ENCODE peak calls at places on chromosomes 7 and 10, in five cellular contexts. One of them, this sample, is unnamed.

GRCh38 chr10:70130878-70131559 is 1.6 kb downstream of the AIFM2 start:
- DNase-seq in dorsolateral prefrontal cortex: no peak
- DNase-seq in heart left ventricle: no peak
- DNase-seq in heart right ventricle: no peak
- DNase-seq in left ventricle myocardium inferior: no peak
- DNase-seq in this sample: no peak

GRCh38 chr10:784377-784758 is 94.9 kb upstream of the DIP2C start:
- DNase-seq in dorsolateral prefrontal cortex: peak
- DNase-seq in heart right ventricle: no peak
- DNase-seq in left ventricle myocardium inferior: no peak
- DNase-seq in heart left ventricle: peak
- DNase-seq in this sample: no peak

GRCh38 chr10:59748834-59749233 is 4.4 kb downstream of the MRLN start:
- DNase-seq in heart left ventricle: no peak
- DNase-seq in left ventricle myocardium inferior: no peak
- DNase-seq in heart right ventricle: no peak
- DNase-seq in dorsolateral prefrontal cortex: peak
- DNase-seq in this sample: no peak

GRCh38 chr10:102668312-102669110 is 24.2 kb downstream of the TRIM8 start:
- DNase-seq in dorsolateral prefrontal cortex: no peak
- DNase-seq in heart right ventricle: no peak
- DNase-seq in left ventricle myocardium inferior: no peak
- DNase-seq in heart left ventricle: no peak
- DNase-seq in this sample: no peak

GRCh38 chr10:88941026-88941425 is 11.5 kb downstream of the ACTA2 start:
- DNase-seq in heart left ventricle: no peak
- DNase-seq in heart right ventricle: no peak
- DNase-seq in left ventricle myocardium inferior: no peak
- DNase-seq in dorsolateral prefrontal cortex: no peak
- DNase-seq in this sample: no peak

GRCh38 chr7:134660242-134660785 is 13.7 kb downstream of the BPGM start:
- DNase-seq in heart left ventricle: no peak
- DNase-seq in left ventricle myocardium inferior: no peak
- DNase-seq in heart right ventricle: no peak
- DNase-seq in dorsolateral prefrontal cortex: no peak
- DNase-seq in this sample: no peak

GRCh38 chr10:116733566-116733965 is 8.8 kb downstream of the HSPA12A start:
- DNase-seq in left ventricle myocardium inferior: no peak
- DNase-seq in heart right ventricle: no peak
- DNase-seq in dorsolateral prefrontal cortex: no peak
- DNase-seq in heart left ventricle: no peak
- DNase-seq in this sample: no peak

GRCh38 chr7:110809832-110810231 is 281.1 kb upstream of the LRRN3 start:
- DNase-seq in left ventricle myocardium inferior: no peak
- DNase-seq in heart right ventricle: no peak
- DNase-seq in dorsolateral prefrontal cortex: peak
- DNase-seq in heart left ventricle: no peak
- DNase-seq in this sample: no peak

GRCh38 chr7:36153571-36154097 is 580 bp downstream of the EEPD1 start:
- DNase-seq in heart right ventricle: peak
- DNase-seq in left ventricle myocardium inferior: no peak
- DNase-seq in heart left ventricle: peak
- DNase-seq in dorsolateral prefrontal cortex: no peak
- DNase-seq in this sample: peak

GRCh38 chr10:102085336-102085735 is 20.2 kb downstream of the HPS6 start:
- DNase-seq in heart right ventricle: no peak
- DNase-seq in left ventricle myocardium inferior: no peak
- DNase-seq in heart left ventricle: no peak
- DNase-seq in dorsolateral prefrontal cortex: no peak
- DNase-seq in this sample: no peak

GRCh38 chr7:80675090-80675489 is 36.6 kb downstream of the CD36 start:
- DNase-seq in left ventricle myocardium inferior: no peak
- DNase-seq in heart right ventricle: no peak
- DNase-seq in dorsolateral prefrontal cortex: no peak
- DNase-seq in heart left ventricle: no peak
- DNase-seq in this sample: no peak

GRCh38 chr7:22885824-22886255 is 63.2 kb upstream of the TOMM7 start:
- DNase-seq in heart right ventricle: no peak
- DNase-seq in left ventricle myocardium inferior: no peak
- DNase-seq in heart left ventricle: no peak
- DNase-seq in dorsolateral prefrontal cortex: no peak
- DNase-seq in this sample: no peak

GRCh38 chr10:78155722-78156121 is 122.1 kb downstream of the RPS24 start:
- DNase-seq in heart left ventricle: no peak
- DNase-seq in left ventricle myocardium inferior: no peak
- DNase-seq in heart right ventricle: no peak
- DNase-seq in dorsolateral prefrontal cortex: no peak
- DNase-seq in this sample: no peak
- TF ChIP-seq CTCF in heart left ventricle: no peak
- TF ChIP-seq CTCF in left ventricle myocardium inferior: no peak
- TF ChIP-seq CTCF in heart right ventricle: no peak
- TF ChIP-seq CTCF in dorsolateral prefrontal cortex: no peak
- TF ChIP-seq CTCF in this sample: peak

GRCh38 chr7:86929293-86930109 is 130.0 kb downstream of the ELAPOR2 start:
- DNase-seq in heart left ventricle: no peak
- DNase-seq in dorsolateral prefrontal cortex: no peak
- DNase-seq in heart right ventricle: no peak
- DNase-seq in left ventricle myocardium inferior: no peak
- DNase-seq in this sample: no peak
- TF ChIP-seq CTCF in heart left ventricle: no peak
- TF ChIP-seq CTCF in dorsolateral prefrontal cortex: no peak
- TF ChIP-seq CTCF in heart right ventricle: no peak
- TF ChIP-seq CTCF in left ventricle myocardium inferior: no peak
- TF ChIP-seq CTCF in this sample: no peak

DNA sequence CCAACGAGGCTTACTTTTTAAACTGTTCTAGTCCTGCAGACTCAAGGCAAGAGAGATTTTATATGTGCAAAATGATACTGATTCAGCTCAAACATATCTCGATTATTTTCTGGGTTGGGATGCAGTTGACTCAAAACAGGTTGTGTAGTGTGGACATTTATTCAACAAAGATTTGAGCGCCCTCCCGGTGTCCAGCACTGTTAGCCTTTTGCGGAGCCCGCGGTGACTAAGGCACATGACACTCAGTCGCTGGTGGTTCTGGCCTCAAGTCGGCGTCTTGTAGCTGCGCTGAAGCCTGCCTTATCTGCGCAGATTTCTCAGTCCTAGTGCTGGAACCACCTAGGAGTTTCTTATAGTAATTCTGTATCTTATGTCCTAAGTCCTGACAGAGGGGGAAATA is 938 bp upstream of the CADPS2 start:
- DNase-seq in heart right ventricle: peak
- DNase-seq in heart left ventricle: peak
- DNase-seq in left ventricle myocardium inferior: peak
- DNase-seq in dorsolateral prefrontal cortex: peak
- DNase-seq in this sample: peak
- TF ChIP-seq CTCF in heart right ventricle: no peak
- TF ChIP-seq CTCF in heart left ventricle: no peak
- TF ChIP-seq CTCF in left ventricle myocardium inferior: peak
- TF ChIP-seq CTCF in dorsolateral prefrontal cortex: peak
- TF ChIP-seq CTCF in this sample: no peak

GRCh38 chr7:40833541-40834234 is 698.9 kb downstream of the SUGCT start:
- DNase-seq in heart right ventricle: no peak
- DNase-seq in dorsolateral prefrontal cortex: no peak
- DNase-seq in heart left ventricle: no peak
- DNase-seq in left ventricle myocardium inferior: no peak
- DNase-seq in this sample: no peak
- TF ChIP-seq CTCF in heart right ventricle: no peak
- TF ChIP-seq CTCF in dorsolateral prefrontal cortex: no peak
- TF ChIP-seq CTCF in heart left ventricle: no peak
- TF ChIP-seq CTCF in left ventricle myocardium inferior: no peak
- TF ChIP-seq CTCF in this sample: no peak

GRCh38 chr10:49396666-49396999 is 744 bp upstream of the DRGX start:
- DNase-seq in dorsolateral prefrontal cortex: no peak
- DNase-seq in left ventricle myocardium inferior: no peak
- DNase-seq in heart left ventricle: no peak
- DNase-seq in heart right ventricle: no peak
- DNase-seq in this sample: no peak

GRCh38 chr10:49395741-49396665 is at the start of gene DRGX:
- DNase-seq in dorsolateral prefrontal cortex: no peak
- DNase-seq in heart right ventricle: no peak
- DNase-seq in heart left ventricle: no peak
- DNase-seq in left ventricle myocardium inferior: no peak
- DNase-seq in this sample: no peak

GRCh38 chr10:49393301-49393700 is 2.6 kb downstream of the DRGX start:
- DNase-seq in dorsolateral prefrontal cortex: no peak
- DNase-seq in left ventricle myocardium inferior: no peak
- DNase-seq in heart right ventricle: no peak
- DNase-seq in heart left ventricle: no peak
- DNase-seq in this sample: no peak

GRCh38 chr10:49394933-49395740 is 752 bp downstream of the DRGX start:
- DNase-seq in heart left ventricle: no peak
- DNase-seq in heart right ventricle: no peak
- DNase-seq in left ventricle myocardium inferior: no peak
- DNase-seq in dorsolateral prefrontal cortex: no peak
- DNase-seq in this sample: no peak

GRCh38 chr10:49393757-49394156 is 2.1 kb downstream of the DRGX start:
- DNase-seq in dorsolateral prefrontal cortex: no peak
- DNase-seq in heart right ventricle: no peak
- DNase-seq in heart left ventricle: no peak
- DNase-seq in left ventricle myocardium inferior: no peak
- DNase-seq in this sample: no peak
- TF ChIP-seq CTCF in dorsolateral prefrontal cortex: no peak
- TF ChIP-seq CTCF in heart right ventricle: no peak
- TF ChIP-seq CTCF in heart left ventricle: no peak
- TF ChIP-seq CTCF in left ventricle myocardium inferior: no peak
- TF ChIP-seq CTCF in this sample: peak

GRCh38 chr10:86688398-86688921 is 20.1 kb downstream of the LDB3 start:
- DNase-seq in left ventricle myocardium inferior: peak
- DNase-seq in heart left ventricle: peak
- DNase-seq in heart right ventricle: no peak
- DNase-seq in dorsolateral prefrontal cortex: peak
- DNase-seq in this sample: no peak
- TF ChIP-seq CTCF in left ventricle myocardium inferior: peak
- TF ChIP-seq CTCF in heart left ventricle: peak
- TF ChIP-seq CTCF in heart right ventricle: peak
- TF ChIP-seq CTCF in dorsolateral prefrontal cortex: peak
- TF ChIP-seq CTCF in this sample: peak